ENCODE peak calls at places on chromosomes 5 and 9, in four cellular contexts. One of them, this sample, is unnamed.

GRCh38 chr9:96150324-96151023 is 151.5 kb downstream of the HSD17B3 start:
- DNase-seq in sigmoid colon: peak
- DNase-seq in transverse colon: peak
- DNase-seq in K562: no peak
- DNase-seq in this sample: no peak

GRCh38 chr9:73805853-73806458 is 654.3 kb downstream of the ANXA1 start:
- DNase-seq in sigmoid colon: no peak
- DNase-seq in transverse colon: no peak
- DNase-seq in K562: no peak
- DNase-seq in this sample: no peak

GRCh38 chr9:135512241-135512603 is 9.0 kb upstream of the LCN1 start:
- DNase-seq in sigmoid colon: no peak
- DNase-seq in transverse colon: no peak
- DNase-seq in K562: no peak
- DNase-seq in this sample: peak

GRCh38 chr9:129884220-129885017 is 49.2 kb downstream of the USP20 start:
- DNase-seq in sigmoid colon: peak
- DNase-seq in transverse colon: peak
- DNase-seq in K562: peak
- DNase-seq in this sample: peak

GRCh38 chr5:142626056-142626455 is 59.8 kb downstream of the FGF1 start:
- DNase-seq in sigmoid colon: no peak
- DNase-seq in transverse colon: no peak
- DNase-seq in K562: no peak
- DNase-seq in this sample: no peak

GRCh38 chr5:65041296-65042158 is 272.8 kb downstream of the CWC27 start:
- DNase-seq in sigmoid colon: no peak
- DNase-seq in transverse colon: no peak
- DNase-seq in K562: no peak
- DNase-seq in this sample: no peak

GRCh38 chr9:130940023-130940549 is 1.0 kb upstream of the FIBCD1 start:
- DNase-seq in sigmoid colon: no peak
- DNase-seq in transverse colon: no peak
- DNase-seq in K562: no peak
- DNase-seq in this sample: no peak

GRCh38 chr9:114276908-114277821 is 45.7 kb upstream of the ORM1 start:
- DNase-seq in sigmoid colon: peak
- DNase-seq in transverse colon: no peak
- DNase-seq in K562: no peak
- DNase-seq in this sample: peak

GRCh38 chr5:122773615-122774014 is 1.3 kb upstream of the SNX2 start:
- DNase-seq in sigmoid colon: no peak
- DNase-seq in transverse colon: no peak
- DNase-seq in K562: no peak
- DNase-seq in this sample: no peak

GRCh38 chr5:157520911-157521703 is 54.5 kb downstream of the ADAM19 start:
- DNase-seq in sigmoid colon: no peak
- DNase-seq in transverse colon: peak
- DNase-seq in K562: no peak
- DNase-seq in this sample: no peak

GRCh38 chr5:53490747-53491146 is 10.3 kb downstream of the FST start:
- DNase-seq in sigmoid colon: no peak
- DNase-seq in transverse colon: no peak
- DNase-seq in K562: no peak
- DNase-seq in this sample: no peak

GRCh38 chr9:447230-448025 is 232.8 kb downstream of the DOCK8 start:
- DNase-seq in sigmoid colon: no peak
- DNase-seq in transverse colon: peak
- DNase-seq in K562: peak
- DNase-seq in this sample: no peak

GRCh38 chr5:55638455-55638854 is 73.7 kb downstream of the SLC38A9 start:
- DNase-seq in sigmoid colon: no peak
- DNase-seq in transverse colon: no peak
- DNase-seq in K562: no peak
- DNase-seq in this sample: no peak

GRCh38 chr9:90129446-90129845 is 513.2 kb downstream of the DIRAS2 start:
- DNase-seq in sigmoid colon: no peak
- DNase-seq in transverse colon: no peak
- DNase-seq in K562: no peak
- DNase-seq in this sample: no peak

GRCh38 chr9:14349818-14350333 is 35.9 kb upstream of the NFIB start:
- DNase-seq in sigmoid colon: no peak
- DNase-seq in transverse colon: no peak
- DNase-seq in K562: no peak
- DNase-seq in this sample: no peak

GRCh38 chr5:135376961-135377621 is 21.9 kb downstream of the MACROH2A1 start:
- DNase-seq in sigmoid colon: no peak
- DNase-seq in transverse colon: no peak
- DNase-seq in K562: no peak
- DNase-seq in this sample: no peak

GRCh38 chr5:34587355-34588241 is 68.5 kb upstream of the RAI14 start:
- DNase-seq in sigmoid colon: no peak
- DNase-seq in transverse colon: no peak
- DNase-seq in K562: peak
- DNase-seq in this sample: no peak

GRCh38 chr9:27065288-27065687 is 43.7 kb upstream of the TEK start:
- DNase-seq in sigmoid colon: no peak
- DNase-seq in transverse colon: no peak
- DNase-seq in K562: no peak
- DNase-seq in this sample: no peak

GRCh38 chr5:176863041-176863764 is 35.9 kb downstream of the HK3 start:
- DNase-seq in sigmoid colon: no peak
- DNase-seq in transverse colon: no peak
- DNase-seq in K562: no peak
- DNase-seq in this sample: no peak

GRCh38 chr9:3842839-3843238 is 317.0 kb upstream of the RFX3 start:
- DNase-seq in sigmoid colon: no peak
- DNase-seq in transverse colon: no peak
- DNase-seq in K562: no peak
- DNase-seq in this sample: no peak

GRCh38 chr5:154956712-154957111 is 15.8 kb downstream of the MRPL22 start:
- DNase-seq in sigmoid colon: no peak
- DNase-seq in transverse colon: no peak
- DNase-seq in K562: no peak
- DNase-seq in this sample: no peak

GRCh38 chr5:148145916-148146315 is 22.4 kb upstream of the SPINK14 start:
- DNase-seq in sigmoid colon: no peak
- DNase-seq in transverse colon: peak
- DNase-seq in K562: no peak
- DNase-seq in this sample: no peak

GRCh38 chr5:135242496-135243193 is 156.4 kb downstream of the MACROH2A1 start:
- DNase-seq in sigmoid colon: peak
- DNase-seq in transverse colon: peak
- DNase-seq in K562: no peak
- DNase-seq in this sample: peak

GRCh38 chr9:7756088-7756487 is 43.5 kb downstream of the DMAC1 start:
- DNase-seq in sigmoid colon: no peak
- DNase-seq in transverse colon: no peak
- DNase-seq in K562: no peak
- DNase-seq in this sample: no peak

GRCh38 chr9:136023401-136024225 is 62.4 kb upstream of the UBAC1 start:
- DNase-seq in sigmoid colon: peak
- DNase-seq in transverse colon: no peak
- DNase-seq in K562: no peak
- DNase-seq in this sample: peak

GRCh38 chr5:142300677-142301076 is 24.1 kb downstream of the SPRY4 start:
- DNase-seq in sigmoid colon: no peak
- DNase-seq in transverse colon: no peak
- DNase-seq in K562: no peak
- DNase-seq in this sample: no peak

GRCh38 chr5:17415282-17415681 is 82.7 kb upstream of the TAF11L2 start:
- DNase-seq in sigmoid colon: no peak
- DNase-seq in transverse colon: no peak
- DNase-seq in K562: no peak
- DNase-seq in this sample: no peak

GRCh38 chr5:92519717-92520632 is 1061.0 kb downstream of the NR2F1-AS1 start:
- DNase-seq in sigmoid colon: no peak
- DNase-seq in transverse colon: no peak
- DNase-seq in K562: no peak
- DNase-seq in this sample: no peak

GRCh38 chr5:30069441-30070263 is 1123.8 kb upstream of the CDH6 start:
- DNase-seq in sigmoid colon: no peak
- DNase-seq in transverse colon: no peak
- DNase-seq in K562: no peak
- DNase-seq in this sample: no peak

GRCh38 chr5:127665641-127666040 is 16.8 kb downstream of the CTXN3 start:
- DNase-seq in sigmoid colon: no peak
- DNase-seq in transverse colon: no peak
- DNase-seq in K562: no peak
- DNase-seq in this sample: no peak

GRCh38 chr5:28324174-28324573 is 1285.8 kb upstream of the CDH9 start:
- DNase-seq in sigmoid colon: no peak
- DNase-seq in transverse colon: no peak
- DNase-seq in K562: no peak
- DNase-seq in this sample: no peak

GRCh38 chr5:173689713-173690360 is 73.4 kb upstream of the BOD1 start:
- DNase-seq in sigmoid colon: no peak
- DNase-seq in transverse colon: peak
- DNase-seq in K562: no peak
- DNase-seq in this sample: no peak

GRCh38 chr9:131817073-131817472 is 77.2 kb upstream of the RAPGEF1 start:
- DNase-seq in sigmoid colon: no peak
- DNase-seq in transverse colon: no peak
- DNase-seq in K562: no peak
- DNase-seq in this sample: no peak

GRCh38 chr5:73900566-73900965 is 274.6 kb downstream of the ARHGEF28 start:
- DNase-seq in sigmoid colon: no peak
- DNase-seq in transverse colon: no peak
- DNase-seq in K562: no peak
- DNase-seq in this sample: no peak

GRCh38 chr5:137342764-137343163 is 156.4 kb downstream of the SPOCK1 start:
- DNase-seq in sigmoid colon: no peak
- DNase-seq in transverse colon: no peak
- DNase-seq in K562: no peak
- DNase-seq in this sample: no peak

GRCh38 chr9:36991516-36992134 is 42.4 kb downstream of the PAX5 start:
- DNase-seq in sigmoid colon: no peak
- DNase-seq in transverse colon: no peak
- DNase-seq in K562: peak
- DNase-seq in this sample: no peak

DNA sequence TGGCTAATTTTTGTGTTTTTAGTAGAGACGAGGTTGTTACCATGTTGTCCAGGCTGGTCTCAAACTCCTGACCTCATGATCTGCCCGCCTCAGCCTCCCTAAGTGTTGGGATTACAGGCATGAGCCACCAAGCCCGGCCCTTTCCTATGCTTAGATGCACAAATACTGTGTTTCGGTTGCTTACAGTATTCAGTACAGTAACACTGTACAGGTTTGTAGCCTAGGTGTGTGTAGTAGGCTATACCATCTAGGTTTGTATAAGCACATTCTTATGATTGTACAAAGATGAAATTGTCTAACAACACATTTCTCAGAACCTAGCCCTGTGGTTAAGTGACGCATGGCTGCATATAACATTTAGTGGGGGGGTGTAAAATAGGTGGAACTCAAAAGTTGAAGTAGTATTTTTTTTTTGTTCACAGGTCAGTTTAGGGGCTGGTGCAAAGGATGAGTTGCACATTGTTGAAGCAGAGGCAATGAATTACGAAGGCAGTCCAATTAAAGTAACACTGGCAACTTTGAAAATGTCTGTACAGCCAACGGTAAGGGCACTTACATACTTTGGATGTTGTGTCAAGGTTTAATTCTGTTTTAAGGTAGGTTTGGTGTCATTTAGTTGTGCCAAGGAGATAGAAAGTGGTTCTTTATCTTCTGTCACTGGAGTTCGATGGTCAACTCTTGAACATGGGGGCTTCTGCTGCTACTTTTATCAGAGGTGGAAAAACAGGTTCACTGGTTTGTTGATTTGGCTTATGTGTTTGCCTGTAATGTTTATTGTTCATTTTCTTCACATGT is 3.4 kb downstream of the NPM1 start:
- DNase-seq in sigmoid colon: no peak
- DNase-seq in transverse colon: no peak
- DNase-seq in K562: no peak
- DNase-seq in this sample: no peak
- TF ChIP-seq POLR2AphosphoS5 in sigmoid colon: no peak
- TF ChIP-seq POLR2AphosphoS5 in transverse colon: no peak
- TF ChIP-seq POLR2AphosphoS5 in K562: no peak
- TF ChIP-seq POLR2AphosphoS5 in this sample: no peak

DNA sequence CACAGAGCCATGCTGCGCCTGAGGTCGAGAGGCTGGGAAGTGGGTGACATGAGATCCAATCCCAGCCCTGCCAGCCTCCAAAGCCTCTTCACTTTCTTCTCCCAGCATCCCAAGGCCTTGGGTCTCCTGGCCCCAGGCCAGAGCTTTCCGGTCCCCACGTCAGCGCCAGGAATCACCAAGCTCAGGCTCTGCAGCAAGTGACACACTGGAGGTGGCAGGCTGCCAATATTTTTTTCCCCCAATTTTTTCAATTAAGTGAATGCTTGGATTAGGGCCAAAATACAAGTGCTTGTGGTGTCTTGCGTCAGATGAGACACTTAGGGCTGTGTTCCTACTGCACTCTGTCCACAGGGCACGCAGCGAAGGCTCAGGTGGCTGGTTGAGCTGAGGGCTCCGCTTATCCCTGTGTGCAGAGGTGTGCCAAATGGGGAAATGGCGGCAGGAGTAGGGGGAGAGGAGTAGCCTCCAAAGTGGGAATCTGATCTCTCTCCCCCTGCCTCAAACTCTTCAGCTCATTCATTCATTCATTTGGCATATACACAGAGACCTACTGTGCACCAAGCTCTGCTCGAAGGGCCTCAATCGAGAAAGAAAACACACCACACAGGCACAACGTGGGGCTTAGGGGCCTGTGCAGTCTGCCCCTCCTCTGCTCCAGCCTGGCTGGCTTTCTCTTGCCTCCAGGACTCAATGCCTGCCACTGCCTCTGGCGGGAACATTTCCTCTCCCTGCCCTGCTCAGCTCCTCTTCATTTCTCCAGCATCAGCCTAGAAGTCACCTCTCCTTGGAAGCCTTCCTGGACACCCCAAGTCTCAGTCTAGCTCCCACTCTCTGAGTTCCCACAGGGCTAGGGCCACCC is 16.7 kb downstream of the SH3PXD2B start:
- DNase-seq in sigmoid colon: peak
- DNase-seq in transverse colon: peak
- DNase-seq in K562: no peak
- DNase-seq in this sample: no peak
- TF ChIP-seq EP300 in sigmoid colon: no peak
- TF ChIP-seq EP300 in transverse colon: no peak
- TF ChIP-seq EP300 in K562: no peak
- TF ChIP-seq EP300 in this sample: no peak

GRCh38 chr5:151128817-151129216 is 28.8 kb downstream of the ANXA6 start:
- DNase-seq in sigmoid colon: no peak
- DNase-seq in transverse colon: no peak
- DNase-seq in K562: no peak
- DNase-seq in this sample: no peak
- TF ChIP-seq POLR2AphosphoS5 in sigmoid colon: no peak
- TF ChIP-seq POLR2AphosphoS5 in transverse colon: no peak
- TF ChIP-seq POLR2AphosphoS5 in K562: no peak
- TF ChIP-seq POLR2AphosphoS5 in this sample: no peak

DNA sequence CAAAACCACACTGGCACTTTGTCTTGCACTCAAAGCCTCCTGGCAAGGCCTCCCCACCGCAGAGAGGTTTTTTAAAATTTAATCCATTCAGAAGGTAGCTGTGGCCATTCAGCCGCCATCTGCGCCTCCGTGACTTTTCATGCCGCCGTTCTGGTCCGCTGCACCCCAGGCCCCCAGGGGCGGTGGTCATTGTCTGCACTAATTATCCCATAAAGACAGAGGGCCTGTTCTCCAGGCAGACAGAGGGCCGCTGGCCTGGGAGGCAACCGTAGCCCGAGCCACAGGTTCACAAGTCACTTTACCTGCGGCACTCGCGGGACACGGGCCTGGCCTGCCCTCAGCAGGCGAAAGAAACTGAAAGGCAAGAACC is 49.4 kb downstream of the EXD3 start:
- DNase-seq in sigmoid colon: peak
- DNase-seq in transverse colon: no peak
- DNase-seq in K562: no peak
- DNase-seq in this sample: peak
- TF ChIP-seq EP300 in sigmoid colon: no peak
- TF ChIP-seq EP300 in transverse colon: no peak
- TF ChIP-seq EP300 in K562: no peak
- TF ChIP-seq EP300 in this sample: no peak

This sample was measured in suprapubic skin.